ENCODE peak calls at places on chromosomes 5 and 9, in nine cellular contexts. One of them, this sample, is unnamed.

GRCh38 chr9:89755835-89756234 is 151.0 kb downstream of the GADD45G start:
- DNase-seq in activated B cell treated with CpG ODN at 0.5 μM for 24 hours: no peak
- DNase-seq in fibroblast of mammary gland: peak; percentile 59
- DNase-seq in fibroblast of villous mesenchyme: peak; percentile 50
- DNase-seq in coronary artery: no peak
- DNase-seq in tibial artery: no peak
- DNase-seq in transverse colon: no peak
- DNase-seq in fibroblast of the aortic adventitia: no peak
- DNase-seq in H9: no peak
- DNase-seq in this sample: no peak

GRCh38 chr9:129383005-129383414 is 204.9 kb upstream of the IER5L start:
- DNase-seq in H9: peak; percentile 59
- DNase-seq in coronary artery: peak; percentile 84
- DNase-seq in fibroblast of the aortic adventitia: no peak
- DNase-seq in tibial artery: peak; percentile 44
- DNase-seq in activated B cell treated with CpG ODN at 0.5 μM for 24 hours: no peak
- DNase-seq in fibroblast of villous mesenchyme: no peak
- DNase-seq in transverse colon: peak; percentile 86
- DNase-seq in fibroblast of mammary gland: no peak
- DNase-seq in this sample: no peak

GRCh38 chr5:108762660-108763059 is 15.0 kb downstream of the FER start:
- DNase-seq in transverse colon: no peak
- DNase-seq in fibroblast of the aortic adventitia: no peak
- DNase-seq in H9: no peak
- DNase-seq in tibial artery: no peak
- DNase-seq in fibroblast of villous mesenchyme: no peak
- DNase-seq in activated B cell treated with CpG ODN at 0.5 μM for 24 hours: no peak
- DNase-seq in coronary artery: no peak
- DNase-seq in fibroblast of mammary gland: no peak
- DNase-seq in this sample: no peak

GRCh38 chr9:19162956-19163355 is 35.7 kb upstream of the PLIN2 start:
- DNase-seq in fibroblast of villous mesenchyme: peak; percentile 68
- DNase-seq in fibroblast of mammary gland: peak; percentile 78
- DNase-seq in coronary artery: no peak
- DNase-seq in tibial artery: peak; percentile 40
- DNase-seq in fibroblast of the aortic adventitia: peak; percentile 72
- DNase-seq in H9: no peak
- DNase-seq in transverse colon: no peak
- DNase-seq in activated B cell treated with CpG ODN at 0.5 μM for 24 hours: no peak
- DNase-seq in this sample: no peak

GRCh38 chr9:114200721-114201300 is 45.5 kb downstream of the COL27A1 start:
- DNase-seq in transverse colon: no peak
- DNase-seq in activated B cell treated with CpG ODN at 0.5 μM for 24 hours: no peak
- DNase-seq in coronary artery: no peak
- DNase-seq in tibial artery: no peak
- DNase-seq in fibroblast of the aortic adventitia: no peak
- DNase-seq in H9: no peak
- DNase-seq in fibroblast of mammary gland: no peak
- DNase-seq in fibroblast of villous mesenchyme: peak; percentile 29
- DNase-seq in this sample: no peak

GRCh38 chr9:8235489-8235888 is 435.9 kb upstream of the DMAC1 start:
- DNase-seq in H9: no peak
- DNase-seq in fibroblast of mammary gland: no peak
- DNase-seq in activated B cell treated with CpG ODN at 0.5 μM for 24 hours: no peak
- DNase-seq in tibial artery: no peak
- DNase-seq in fibroblast of the aortic adventitia: no peak
- DNase-seq in fibroblast of villous mesenchyme: no peak
- DNase-seq in coronary artery: no peak
- DNase-seq in transverse colon: no peak
- DNase-seq in this sample: no peak

GRCh38 chr5:43533646-43534045 is 18.7 kb upstream of the C5orf34 start:
- DNase-seq in coronary artery: no peak
- DNase-seq in tibial artery: no peak
- DNase-seq in transverse colon: no peak
- DNase-seq in H9: no peak
- DNase-seq in activated B cell treated with CpG ODN at 0.5 μM for 24 hours: no peak
- DNase-seq in fibroblast of the aortic adventitia: no peak
- DNase-seq in fibroblast of villous mesenchyme: no peak
- DNase-seq in fibroblast of mammary gland: no peak
- DNase-seq in this sample: no peak

GRCh38 chr9:123739902-123740301 is 190.0 kb downstream of the DENND1A start:
- DNase-seq in fibroblast of villous mesenchyme: no peak
- DNase-seq in tibial artery: no peak
- DNase-seq in activated B cell treated with CpG ODN at 0.5 μM for 24 hours: no peak
- DNase-seq in transverse colon: no peak
- DNase-seq in H9: no peak
- DNase-seq in fibroblast of the aortic adventitia: no peak
- DNase-seq in fibroblast of mammary gland: no peak
- DNase-seq in coronary artery: no peak
- DNase-seq in this sample: no peak

GRCh38 chr5:109653840-109654239 is 35.9 kb upstream of the MAN2A1 start:
- DNase-seq in activated B cell treated with CpG ODN at 0.5 μM for 24 hours: no peak
- DNase-seq in fibroblast of villous mesenchyme: no peak
- DNase-seq in fibroblast of the aortic adventitia: no peak
- DNase-seq in fibroblast of mammary gland: no peak
- DNase-seq in H9: no peak
- DNase-seq in tibial artery: no peak
- DNase-seq in transverse colon: no peak
- DNase-seq in coronary artery: no peak
- DNase-seq in this sample: no peak

GRCh38 chr5:135964670-135965320 is 10.0 kb upstream of the LECT2 start:
- DNase-seq in fibroblast of villous mesenchyme: no peak
- DNase-seq in activated B cell treated with CpG ODN at 0.5 μM for 24 hours: no peak
- DNase-seq in coronary artery: no peak
- DNase-seq in transverse colon: no peak
- DNase-seq in fibroblast of mammary gland: peak; percentile 20
- DNase-seq in fibroblast of the aortic adventitia: peak; percentile 68
- DNase-seq in H9: no peak
- DNase-seq in tibial artery: no peak
- DNase-seq in this sample: no peak

GRCh38 chr5:142358121-142358520 is 33.3 kb upstream of the SPRY4 start:
- DNase-seq in coronary artery: no peak
- DNase-seq in activated B cell treated with CpG ODN at 0.5 μM for 24 hours: no peak
- DNase-seq in fibroblast of mammary gland: no peak
- DNase-seq in fibroblast of the aortic adventitia: no peak
- DNase-seq in tibial artery: no peak
- DNase-seq in transverse colon: no peak
- DNase-seq in fibroblast of villous mesenchyme: no peak
- DNase-seq in H9: no peak
- DNase-seq in this sample: no peak

GRCh38 chr5:93620487-93621339 is 37.7 kb downstream of the NR2F1 start:
- DNase-seq in activated B cell treated with CpG ODN at 0.5 μM for 24 hours: no peak
- DNase-seq in fibroblast of villous mesenchyme: peak; percentile 66
- DNase-seq in fibroblast of the aortic adventitia: peak; percentile 43
- DNase-seq in transverse colon: peak; percentile 67
- DNase-seq in fibroblast of mammary gland: peak; percentile 63
- DNase-seq in coronary artery: no peak
- DNase-seq in H9: peak; percentile 81
- DNase-seq in tibial artery: peak; percentile 65
- DNase-seq in this sample: peak; percentile 87

GRCh38 chr9:105051897-105052296 is 123.9 kb upstream of the ABCA1 start:
- DNase-seq in coronary artery: no peak
- DNase-seq in H9: no peak
- DNase-seq in fibroblast of the aortic adventitia: no peak
- DNase-seq in fibroblast of villous mesenchyme: no peak
- DNase-seq in tibial artery: no peak
- DNase-seq in fibroblast of mammary gland: no peak
- DNase-seq in transverse colon: no peak
- DNase-seq in activated B cell treated with CpG ODN at 0.5 μM for 24 hours: no peak
- DNase-seq in this sample: no peak

GRCh38 chr5:171162602-171163001 is 146.4 kb upstream of the TLX3 start:
- DNase-seq in transverse colon: no peak
- DNase-seq in fibroblast of the aortic adventitia: no peak
- DNase-seq in coronary artery: no peak
- DNase-seq in tibial artery: no peak
- DNase-seq in fibroblast of mammary gland: peak; percentile 18
- DNase-seq in activated B cell treated with CpG ODN at 0.5 μM for 24 hours: no peak
- DNase-seq in fibroblast of villous mesenchyme: peak; percentile 17
- DNase-seq in H9: peak; percentile 76
- DNase-seq in this sample: peak; percentile 59
- TF ChIP-seq CTCF in transverse colon: no peak
- TF ChIP-seq CTCF in fibroblast of the aortic adventitia: peak; percentile 11
- TF ChIP-seq CTCF in coronary artery: no peak
- TF ChIP-seq CTCF in tibial artery: no peak
- TF ChIP-seq CTCF in fibroblast of mammary gland: peak; percentile 56
- TF ChIP-seq CTCF in activated B cell treated with CpG ODN at 0.5 μM for 24 hours: no peak
- TF ChIP-seq CTCF in fibroblast of villous mesenchyme: peak; percentile 63
- TF ChIP-seq CTCF in H9: peak; percentile 72
- TF ChIP-seq CTCF in this sample: peak; percentile 55

DNA sequence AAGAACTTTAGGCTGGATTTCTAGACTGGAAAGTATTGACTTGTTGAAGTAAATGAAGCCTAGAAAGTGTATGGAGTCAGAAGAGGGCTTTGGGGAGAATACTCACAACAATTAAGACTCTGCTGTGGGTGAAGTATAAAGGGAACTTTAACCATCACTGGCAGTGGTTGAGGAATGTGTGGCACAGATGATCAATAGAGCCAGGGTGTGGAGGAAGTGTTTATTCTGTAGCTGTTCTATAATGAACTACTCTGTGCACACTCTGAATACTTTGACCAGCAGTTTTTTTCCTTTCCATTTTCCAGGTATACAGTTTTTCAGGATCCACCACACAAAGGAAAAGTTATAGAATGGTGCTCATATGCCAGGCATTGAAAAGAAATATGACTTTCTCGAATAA is 106.7 kb downstream of the SCAMP1 start:
- DNase-seq in transverse colon: no peak
- DNase-seq in fibroblast of villous mesenchyme: no peak
- DNase-seq in tibial artery: no peak
- DNase-seq in fibroblast of mammary gland: no peak
- DNase-seq in H9: no peak
- DNase-seq in fibroblast of the aortic adventitia: no peak
- DNase-seq in coronary artery: no peak
- DNase-seq in activated B cell treated with CpG ODN at 0.5 μM for 24 hours: no peak
- DNase-seq in this sample: no peak
- TF ChIP-seq CTCF in transverse colon: no peak
- TF ChIP-seq CTCF in fibroblast of villous mesenchyme: no peak
- TF ChIP-seq CTCF in tibial artery: no peak
- TF ChIP-seq CTCF in fibroblast of mammary gland: no peak
- TF ChIP-seq CTCF in H9: no peak
- TF ChIP-seq CTCF in fibroblast of the aortic adventitia: no peak
- TF ChIP-seq CTCF in coronary artery: no peak
- TF ChIP-seq CTCF in activated B cell treated with CpG ODN at 0.5 μM for 24 hours: no peak
- TF ChIP-seq CTCF in this sample: no peak

GRCh38 chr9:109098221-109098959 is 21.4 kb downstream of the TMEM245 start:
- DNase-seq in H9: no peak
- DNase-seq in fibroblast of villous mesenchyme: peak; percentile 83
- DNase-seq in transverse colon: no peak
- DNase-seq in fibroblast of the aortic adventitia: peak; percentile 95
- DNase-seq in activated B cell treated with CpG ODN at 0.5 μM for 24 hours: no peak
- DNase-seq in fibroblast of mammary gland: peak; percentile 85
- DNase-seq in tibial artery: no peak
- DNase-seq in coronary artery: no peak
- DNase-seq in this sample: no peak
- TF ChIP-seq CTCF in H9: peak; percentile 36
- TF ChIP-seq CTCF in fibroblast of villous mesenchyme: peak; percentile 47
- TF ChIP-seq CTCF in transverse colon: no peak
- TF ChIP-seq CTCF in fibroblast of the aortic adventitia: peak; percentile 39
- TF ChIP-seq CTCF in activated B cell treated with CpG ODN at 0.5 μM for 24 hours: no peak
- TF ChIP-seq CTCF in fibroblast of mammary gland: peak; percentile 47
- TF ChIP-seq CTCF in tibial artery: peak; percentile 23
- TF ChIP-seq CTCF in coronary artery: no peak
- TF ChIP-seq CTCF in this sample: no peak

DNA sequence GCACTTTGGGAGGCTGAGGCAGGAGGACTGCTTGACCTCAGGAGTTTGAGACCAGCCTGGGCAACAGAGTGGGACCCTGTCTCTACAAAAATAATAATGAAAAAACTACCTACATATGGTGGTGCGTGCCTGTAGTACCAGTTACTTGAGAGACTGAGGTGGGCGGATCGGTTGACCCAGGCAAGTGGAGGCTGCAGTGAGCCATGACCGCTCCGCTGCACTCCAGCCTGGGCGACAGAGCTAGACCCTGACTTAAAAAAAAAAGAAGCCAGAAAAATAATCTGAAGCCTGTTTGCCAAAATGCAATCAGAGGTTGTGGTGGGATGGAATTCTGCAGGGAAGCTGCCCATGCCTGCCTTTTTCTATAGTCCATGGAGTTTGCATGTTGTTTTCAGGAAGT is 50.4 kb upstream of the GGTA1 start:
- DNase-seq in transverse colon: no peak
- DNase-seq in fibroblast of mammary gland: no peak
- DNase-seq in activated B cell treated with CpG ODN at 0.5 μM for 24 hours: no peak
- DNase-seq in fibroblast of villous mesenchyme: no peak
- DNase-seq in coronary artery: no peak
- DNase-seq in tibial artery: no peak
- DNase-seq in H9: no peak
- DNase-seq in fibroblast of the aortic adventitia: no peak
- DNase-seq in this sample: no peak
- TF ChIP-seq CTCF in transverse colon: no peak
- TF ChIP-seq CTCF in fibroblast of mammary gland: no peak
- TF ChIP-seq CTCF in activated B cell treated with CpG ODN at 0.5 μM for 24 hours: no peak
- TF ChIP-seq CTCF in fibroblast of villous mesenchyme: no peak
- TF ChIP-seq CTCF in coronary artery: no peak
- TF ChIP-seq CTCF in tibial artery: no peak
- TF ChIP-seq CTCF in H9: no peak
- TF ChIP-seq CTCF in fibroblast of the aortic adventitia: no peak
- TF ChIP-seq CTCF in this sample: no peak

DNA sequence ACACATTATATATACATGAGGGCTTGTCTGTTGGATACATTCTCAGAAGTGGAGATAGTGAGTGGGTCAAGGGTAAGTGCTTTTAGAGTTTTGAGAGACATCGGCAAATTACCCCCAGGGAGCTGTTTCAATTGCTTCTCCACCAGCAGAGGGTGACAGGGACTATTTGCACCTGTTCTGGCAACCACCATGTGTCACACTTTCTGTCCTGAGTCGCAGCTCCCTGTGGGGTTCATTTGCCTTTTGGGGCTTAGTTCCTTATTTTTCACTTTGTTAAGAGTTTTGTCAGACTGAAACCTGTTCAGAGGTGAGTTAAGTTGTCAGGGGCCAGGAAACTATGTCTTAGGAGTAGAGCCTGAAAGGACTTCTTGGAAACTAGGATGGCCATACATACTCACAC is 20.1 kb upstream of the SLC36A1 start:
- DNase-seq in fibroblast of villous mesenchyme: no peak
- DNase-seq in fibroblast of the aortic adventitia: no peak
- DNase-seq in H9: no peak
- DNase-seq in transverse colon: no peak
- DNase-seq in fibroblast of mammary gland: no peak
- DNase-seq in coronary artery: no peak
- DNase-seq in activated B cell treated with CpG ODN at 0.5 μM for 24 hours: peak; percentile 22
- DNase-seq in tibial artery: no peak
- DNase-seq in this sample: no peak
- TF ChIP-seq CTCF in fibroblast of villous mesenchyme: no peak
- TF ChIP-seq CTCF in fibroblast of the aortic adventitia: no peak
- TF ChIP-seq CTCF in H9: peak; percentile 28
- TF ChIP-seq CTCF in transverse colon: no peak
- TF ChIP-seq CTCF in fibroblast of mammary gland: no peak
- TF ChIP-seq CTCF in coronary artery: no peak
- TF ChIP-seq CTCF in activated B cell treated with CpG ODN at 0.5 μM for 24 hours: no peak
- TF ChIP-seq CTCF in tibial artery: no peak
- TF ChIP-seq CTCF in this sample: no peak